ENCODE peak calls at places on chromosome 5, in ten cellular contexts. One of them, this sample, is unnamed.
A peak's percentile ranks its signal among the peaks of the same experiment; 100 is the strongest.

GRCh38 chr5:87359106-87359505 is 53.6 kb downstream of the CCNH start:
- DNase-seq in pancreas: no peak
- DNase-seq in upper lobe of left lung: no peak
- DNase-seq in mammary epithelial cell: no peak
- DNase-seq in right atrium auricular region: no peak
- DNase-seq in tibial artery: no peak
- DNase-seq in adipocyte: no peak
- DNase-seq in CD8-positive, alpha-beta T cell: no peak
- DNase-seq in HCT116: no peak
- DNase-seq in cardiac muscle cell: no peak
- DNase-seq in this sample: no peak

GRCh38 chr5:78927657-78928282 is 57.3 kb downstream of the ARSB start:
- DNase-seq in pancreas: no peak
- DNase-seq in upper lobe of left lung: no peak
- DNase-seq in mammary epithelial cell: peak; percentile 13
- DNase-seq in right atrium auricular region: no peak
- DNase-seq in tibial artery: no peak
- DNase-seq in adipocyte: peak; percentile 21
- DNase-seq in CD8-positive, alpha-beta T cell: no peak
- DNase-seq in HCT116: peak; percentile 48
- DNase-seq in cardiac muscle cell: no peak
- DNase-seq in this sample: peak; percentile 17

GRCh38 chr5:147737921-147738320 is 44.6 kb downstream of the JAKMIP2 start:
- DNase-seq in pancreas: no peak
- DNase-seq in upper lobe of left lung: no peak
- DNase-seq in mammary epithelial cell: no peak
- DNase-seq in right atrium auricular region: no peak
- DNase-seq in tibial artery: no peak
- DNase-seq in adipocyte: no peak
- DNase-seq in CD8-positive, alpha-beta T cell: no peak
- DNase-seq in HCT116: no peak
- DNase-seq in cardiac muscle cell: no peak
- DNase-seq in this sample: no peak

GRCh38 chr5:109826426-109826825 is 136.7 kb downstream of the MAN2A1 start:
- DNase-seq in pancreas: no peak
- DNase-seq in upper lobe of left lung: no peak
- DNase-seq in mammary epithelial cell: peak; percentile 77
- DNase-seq in right atrium auricular region: no peak
- DNase-seq in tibial artery: no peak
- DNase-seq in adipocyte: no peak
- DNase-seq in CD8-positive, alpha-beta T cell: no peak
- DNase-seq in HCT116: no peak
- DNase-seq in cardiac muscle cell: no peak
- DNase-seq in this sample: no peak

GRCh38 chr5:20028506-20028905 is 40.5 kb upstream of the CDH18 start:
- DNase-seq in pancreas: no peak
- DNase-seq in upper lobe of left lung: no peak
- DNase-seq in mammary epithelial cell: no peak
- DNase-seq in right atrium auricular region: no peak
- DNase-seq in tibial artery: no peak
- DNase-seq in adipocyte: peak; percentile 10
- DNase-seq in CD8-positive, alpha-beta T cell: no peak
- DNase-seq in HCT116: no peak
- DNase-seq in cardiac muscle cell: no peak
- DNase-seq in this sample: no peak

GRCh38 chr5:82396396-82396795 is 118.2 kb upstream of the RPS23 start:
- DNase-seq in pancreas: no peak
- DNase-seq in upper lobe of left lung: no peak
- DNase-seq in mammary epithelial cell: peak; percentile 59
- DNase-seq in right atrium auricular region: no peak
- DNase-seq in tibial artery: no peak
- DNase-seq in adipocyte: peak; percentile 55
- DNase-seq in CD8-positive, alpha-beta T cell: no peak
- DNase-seq in HCT116: no peak
- DNase-seq in cardiac muscle cell: no peak
- DNase-seq in this sample: no peak

GRCh38 chr5:135930949-135931295 is 23.9 kb downstream of the LECT2 start:
- DNase-seq in pancreas: no peak
- DNase-seq in upper lobe of left lung: peak; percentile 27
- DNase-seq in mammary epithelial cell: no peak
- DNase-seq in right atrium auricular region: no peak
- DNase-seq in tibial artery: no peak
- DNase-seq in adipocyte: no peak
- DNase-seq in CD8-positive, alpha-beta T cell: no peak
- DNase-seq in HCT116: no peak
- DNase-seq in cardiac muscle cell: no peak
- DNase-seq in this sample: no peak

GRCh38 chr5:9653811-9654210 is 23.7 kb upstream of the TAS2R1 start:
- DNase-seq in pancreas: peak; percentile 80
- DNase-seq in upper lobe of left lung: no peak
- DNase-seq in mammary epithelial cell: peak; percentile 78
- DNase-seq in right atrium auricular region: no peak
- DNase-seq in tibial artery: no peak
- DNase-seq in adipocyte: peak; percentile 97
- DNase-seq in CD8-positive, alpha-beta T cell: no peak
- DNase-seq in HCT116: no peak
- DNase-seq in cardiac muscle cell: peak; percentile 78
- DNase-seq in this sample: no peak

GRCh38 chr5:169411789-169412425 is 111.0 kb upstream of the SLIT3 start:
- DNase-seq in pancreas: no peak
- DNase-seq in upper lobe of left lung: no peak
- DNase-seq in mammary epithelial cell: no peak
- DNase-seq in right atrium auricular region: no peak
- DNase-seq in tibial artery: no peak
- DNase-seq in adipocyte: no peak
- DNase-seq in CD8-positive, alpha-beta T cell: no peak
- DNase-seq in HCT116: no peak
- DNase-seq in cardiac muscle cell: no peak
- DNase-seq in this sample: no peak

GRCh38 chr5:152556779-152557178 is 151.7 kb upstream of the NMUR2 start:
- DNase-seq in pancreas: peak; percentile 12
- DNase-seq in upper lobe of left lung: no peak
- DNase-seq in mammary epithelial cell: no peak
- DNase-seq in right atrium auricular region: no peak
- DNase-seq in tibial artery: no peak
- DNase-seq in adipocyte: no peak
- DNase-seq in CD8-positive, alpha-beta T cell: no peak
- DNase-seq in HCT116: no peak
- DNase-seq in cardiac muscle cell: peak; percentile 50
- DNase-seq in this sample: no peak

GRCh38 chr5:148179234-148179824 is 11.0 kb downstream of the SPINK14 start:
- DNase-seq in pancreas: no peak
- DNase-seq in upper lobe of left lung: no peak
- DNase-seq in mammary epithelial cell: peak; percentile 59
- DNase-seq in right atrium auricular region: no peak
- DNase-seq in tibial artery: no peak
- DNase-seq in adipocyte: peak; percentile 79
- DNase-seq in CD8-positive, alpha-beta T cell: no peak
- DNase-seq in HCT116: peak; percentile 48
- DNase-seq in cardiac muscle cell: peak; percentile 70
- DNase-seq in this sample: peak; percentile 45

GRCh38 chr5:78294250-78295034 is at the start of gene AP3B1:
- DNase-seq in pancreas: peak; percentile 100
- DNase-seq in upper lobe of left lung: peak; percentile 97
- DNase-seq in mammary epithelial cell: peak; percentile 99
- DNase-seq in right atrium auricular region: peak; percentile 99
- DNase-seq in tibial artery: peak; percentile 99
- DNase-seq in adipocyte: peak; percentile 100
- DNase-seq in CD8-positive, alpha-beta T cell: peak; percentile 98
- DNase-seq in HCT116: peak; percentile 97
- DNase-seq in cardiac muscle cell: peak; percentile 100
- DNase-seq in this sample: peak; percentile 93

GRCh38 chr5:73204302-73204701 is 31.3 kb downstream of the TMEM174 start:
- DNase-seq in pancreas: no peak
- DNase-seq in upper lobe of left lung: no peak
- DNase-seq in mammary epithelial cell: no peak
- DNase-seq in right atrium auricular region: no peak
- DNase-seq in tibial artery: no peak
- DNase-seq in adipocyte: no peak
- DNase-seq in CD8-positive, alpha-beta T cell: no peak
- DNase-seq in HCT116: no peak
- DNase-seq in cardiac muscle cell: no peak
- DNase-seq in this sample: no peak

GRCh38 chr5:63916786-63917185 is 45.5 kb downstream of the HTR1A start:
- DNase-seq in pancreas: no peak
- DNase-seq in upper lobe of left lung: no peak
- DNase-seq in mammary epithelial cell: peak; percentile 30
- DNase-seq in right atrium auricular region: no peak
- DNase-seq in tibial artery: no peak
- DNase-seq in adipocyte: no peak
- DNase-seq in CD8-positive, alpha-beta T cell: no peak
- DNase-seq in HCT116: no peak
- DNase-seq in cardiac muscle cell: no peak
- DNase-seq in this sample: no peak

GRCh38 chr5:63911871-63912270 is 50.4 kb downstream of the HTR1A start:
- DNase-seq in pancreas: no peak
- DNase-seq in upper lobe of left lung: no peak
- DNase-seq in mammary epithelial cell: no peak
- DNase-seq in right atrium auricular region: no peak
- DNase-seq in tibial artery: no peak
- DNase-seq in adipocyte: no peak
- DNase-seq in CD8-positive, alpha-beta T cell: no peak
- DNase-seq in HCT116: no peak
- DNase-seq in cardiac muscle cell: no peak
- DNase-seq in this sample: no peak
- H3K9me3 ChIP-seq in pancreas: no peaks in the 10 kb centered on the region
- H3K9me3 ChIP-seq in upper lobe of left lung: no peaks in the 10 kb centered on the region
- H3K9me3 ChIP-seq in mammary epithelial cell: no peaks in the 10 kb centered on the region
- H3K9me3 ChIP-seq in right atrium auricular region: no peaks in the 10 kb centered on the region
- H3K9me3 ChIP-seq in tibial artery: no peaks in the 10 kb centered on the region
- H3K9me3 ChIP-seq in adipocyte: no peaks in the 10 kb centered on the region
- H3K9me3 ChIP-seq in CD8-positive, alpha-beta T cell: no peaks in the 10 kb centered on the region
- H3K9me3 ChIP-seq in HCT116: peaks cover 7% of the 10 kb centered on the region
- H3K9me3 ChIP-seq in cardiac muscle cell: no peaks in the 10 kb centered on the region
- H3K9me3 ChIP-seq in this sample: no peaks in the 10 kb centered on the region

GRCh38 chr5:141320225-141321169 is at the start of gene TAF7:
- DNase-seq in pancreas: peak; percentile 92
- DNase-seq in upper lobe of left lung: peak; percentile 98
- DNase-seq in mammary epithelial cell: peak; percentile 87
- DNase-seq in right atrium auricular region: peak; percentile 84
- DNase-seq in tibial artery: peak; percentile 81
- DNase-seq in adipocyte: peak; percentile 97
- DNase-seq in CD8-positive, alpha-beta T cell: peak; percentile 91
- DNase-seq in HCT116: peak; percentile 89
- DNase-seq in cardiac muscle cell: peak; percentile 96
- DNase-seq in this sample: peak; percentile 84
- H3K9me3 ChIP-seq in pancreas: peaks cover 18% of the 10 kb centered on the region
- H3K9me3 ChIP-seq in upper lobe of left lung: peaks cover 68% of the 10 kb centered on the region
- H3K9me3 ChIP-seq in mammary epithelial cell: peaks cover 42% of the 10 kb centered on the region
- H3K9me3 ChIP-seq in right atrium auricular region: peaks cover 55% of the 10 kb centered on the region
- H3K9me3 ChIP-seq in tibial artery: peaks cover 58% of the 10 kb centered on the region
- H3K9me3 ChIP-seq in adipocyte: peaks cover 37% of the 10 kb centered on the region
- H3K9me3 ChIP-seq in CD8-positive, alpha-beta T cell: peaks cover 39% of the 10 kb centered on the region
- H3K9me3 ChIP-seq in HCT116: peaks cover 19% of the 10 kb centered on the region
- H3K9me3 ChIP-seq in cardiac muscle cell: peaks cover 7% of the 10 kb centered on the region
- H3K9me3 ChIP-seq in this sample: peaks cover 45% of the 10 kb centered on the region

GRCh38 chr5:79956173-79956670 is 34.8 kb downstream of the MTX3 start:
- DNase-seq in pancreas: no peak
- DNase-seq in upper lobe of left lung: no peak
- DNase-seq in mammary epithelial cell: peak; percentile 93
- DNase-seq in right atrium auricular region: no peak
- DNase-seq in tibial artery: no peak
- DNase-seq in adipocyte: peak; percentile 60
- DNase-seq in CD8-positive, alpha-beta T cell: no peak
- DNase-seq in HCT116: peak; percentile 8
- DNase-seq in cardiac muscle cell: no peak
- DNase-seq in this sample: no peak
- H3K9me3 ChIP-seq in pancreas: no peaks in the 10 kb centered on the region
- H3K9me3 ChIP-seq in upper lobe of left lung: no peaks in the 10 kb centered on the region
- H3K9me3 ChIP-seq in mammary epithelial cell: no peaks in the 10 kb centered on the region
- H3K9me3 ChIP-seq in right atrium auricular region: no peaks in the 10 kb centered on the region
- H3K9me3 ChIP-seq in tibial artery: no peaks in the 10 kb centered on the region
- H3K9me3 ChIP-seq in adipocyte: peaks cover 2% of the 10 kb centered on the region
- H3K9me3 ChIP-seq in CD8-positive, alpha-beta T cell: no peaks in the 10 kb centered on the region
- H3K9me3 ChIP-seq in HCT116: no peaks in the 10 kb centered on the region
- H3K9me3 ChIP-seq in cardiac muscle cell: no peaks in the 10 kb centered on the region
- H3K9me3 ChIP-seq in this sample: no peaks in the 10 kb centered on the region

DNA sequence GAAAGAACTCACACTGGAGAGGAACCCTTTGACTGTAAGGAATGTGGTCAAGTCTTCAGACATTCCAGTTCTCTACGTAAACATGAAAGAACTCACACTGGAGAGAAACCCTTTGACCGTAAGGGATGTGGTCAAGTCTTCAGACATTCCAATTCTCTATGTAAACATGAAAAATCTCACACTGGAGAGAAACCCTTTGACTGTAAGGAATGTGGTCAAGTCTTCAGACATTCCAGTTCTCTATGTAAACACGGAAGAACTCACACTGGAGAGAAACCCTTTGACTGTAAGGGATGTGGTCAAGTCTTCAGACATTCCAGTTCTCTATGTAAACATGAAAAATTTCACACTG is 32.6 kb downstream of the MAPK9 start:
- DNase-seq in pancreas: no peak
- DNase-seq in upper lobe of left lung: no peak
- DNase-seq in mammary epithelial cell: no peak
- DNase-seq in right atrium auricular region: no peak
- DNase-seq in tibial artery: no peak
- DNase-seq in adipocyte: peak; percentile 1
- DNase-seq in CD8-positive, alpha-beta T cell: no peak
- DNase-seq in HCT116: no peak
- DNase-seq in cardiac muscle cell: no peak
- DNase-seq in this sample: no peak
- H3K9me3 ChIP-seq in pancreas: peaks cover 14% of the 10 kb centered on the region
- H3K9me3 ChIP-seq in upper lobe of left lung: peaks cover 100% of the 10 kb centered on the region
- H3K9me3 ChIP-seq in mammary epithelial cell: peaks cover 71% of the 10 kb centered on the region
- H3K9me3 ChIP-seq in right atrium auricular region: peaks cover 100% of the 10 kb centered on the region
- H3K9me3 ChIP-seq in tibial artery: peaks cover 99% of the 10 kb centered on the region
- H3K9me3 ChIP-seq in adipocyte: peaks cover 99% of the 10 kb centered on the region
- H3K9me3 ChIP-seq in CD8-positive, alpha-beta T cell: peaks cover 58% of the 10 kb centered on the region
- H3K9me3 ChIP-seq in HCT116: peaks cover 72% of the 10 kb centered on the region
- H3K9me3 ChIP-seq in cardiac muscle cell: peaks cover 5% of the 10 kb centered on the region
- H3K9me3 ChIP-seq in this sample: peaks cover 73% of the 10 kb centered on the region

DNA sequence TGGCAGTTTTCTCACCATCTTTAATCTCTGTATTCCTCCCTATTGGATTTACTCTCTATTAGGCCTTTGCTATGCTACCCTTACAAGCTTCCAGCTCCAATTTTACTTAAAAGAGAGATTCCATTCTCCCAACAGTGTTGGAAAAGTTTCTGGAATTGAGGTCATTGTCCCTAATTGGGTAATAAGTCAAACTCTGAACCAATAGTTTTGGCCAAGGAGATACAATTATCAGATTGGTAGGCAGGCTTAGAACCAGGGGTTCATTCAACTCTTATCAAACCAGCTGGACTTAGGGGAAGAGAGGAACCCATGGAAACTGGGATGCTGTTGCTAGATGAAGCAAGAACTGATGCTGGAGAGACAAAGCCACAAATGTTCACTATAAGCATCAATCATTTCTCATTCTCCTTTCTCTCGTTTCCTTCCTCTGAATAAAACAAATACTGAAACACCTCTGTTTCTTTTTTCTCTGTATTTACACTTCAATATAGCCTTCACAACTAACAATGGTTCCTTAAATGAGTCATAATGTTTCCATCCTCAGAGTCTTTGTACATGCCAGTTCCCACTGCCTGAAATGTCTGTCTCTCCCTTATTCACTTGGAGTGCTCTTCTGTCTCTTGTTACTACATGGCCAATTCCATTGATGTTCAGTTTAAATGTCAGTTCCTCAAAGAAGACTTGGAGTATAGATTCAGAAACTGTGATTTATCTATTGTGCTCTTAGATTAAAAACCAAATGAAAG is 587.3 kb downstream of the GABRG2 start:
- DNase-seq in pancreas: no peak
- DNase-seq in upper lobe of left lung: no peak
- DNase-seq in mammary epithelial cell: no peak
- DNase-seq in right atrium auricular region: no peak
- DNase-seq in tibial artery: no peak
- DNase-seq in adipocyte: no peak
- DNase-seq in CD8-positive, alpha-beta T cell: no peak
- DNase-seq in HCT116: no peak
- DNase-seq in cardiac muscle cell: no peak
- DNase-seq in this sample: no peak
- H3K9me3 ChIP-seq in pancreas: no peaks in the 10 kb centered on the region
- H3K9me3 ChIP-seq in upper lobe of left lung: no peaks in the 10 kb centered on the region
- H3K9me3 ChIP-seq in mammary epithelial cell: peaks cover 11% of the 10 kb centered on the region
- H3K9me3 ChIP-seq in right atrium auricular region: peaks cover 14% of the 10 kb centered on the region
- H3K9me3 ChIP-seq in tibial artery: peaks cover 5% of the 10 kb centered on the region
- H3K9me3 ChIP-seq in adipocyte: peaks cover 16% of the 10 kb centered on the region
- H3K9me3 ChIP-seq in CD8-positive, alpha-beta T cell: no peaks in the 10 kb centered on the region
- H3K9me3 ChIP-seq in HCT116: no peaks in the 10 kb centered on the region
- H3K9me3 ChIP-seq in cardiac muscle cell: no peaks in the 10 kb centered on the region
- H3K9me3 ChIP-seq in this sample: no peaks in the 10 kb centered on the region

This sample was measured in Panc1.